ENCODE peak calls at places on chromosomes 5 and 9, in seven cellular contexts. B is HCT116, S is HepG2, M is H1, U is SK-N-SH, X is K562, V is GM12878. T is an unnamed sample.

GRCh38 chr5:133830281-133830680 is 138.1 kb downstream of the C5orf15 start:
- DNase-seq in B (no peak), S (no peak), M (no peak), U (no peak), X (no peak), V (no peak), T (no peak)

GRCh38 chr5:96026334-96027065 is 64.8 kb upstream of the ELL2 start:
- DNase-seq in B (peak; percentile 27), S (no peak), M (no peak), U (no peak), X (no peak), V (no peak), T (no peak)

GRCh38 chr5:84213861-84214260 is 170.8 kb downstream of the EDIL3 start:
- DNase-seq in B (no peak), S (no peak), M (no peak), U (no peak), X (no peak), V (no peak), T (no peak)

GRCh38 chr9:127904888-127905728 is 5.7 kb upstream of the ST6GALNAC6 start:
- DNase-seq in B (no peak), S (no peak), M (no peak), U (no peak), X (no peak), V (no peak), T (no peak)

GRCh38 chr9:38039090-38039906 is 29.7 kb downstream of the SHB start:
- DNase-seq in B (peak; percentile 42), S (no peak), M (no peak), U (peak; percentile 53), X (peak; percentile 64), V (no peak), T (no peak)

GRCh38 chr5:35771321-35771720 is 85.4 kb upstream of the IL7R start:
- DNase-seq in B (no peak), S (no peak), M (no peak), U (no peak), X (no peak), V (no peak), T (no peak)

GRCh38 chr9:87698069-87698809 is 27.7 kb upstream of the CTSL start:
- DNase-seq in B (no peak), S (no peak), M (no peak), U (no peak), X (no peak), V (no peak), T (no peak)

GRCh38 chr9:97737429-97737828 is 40.3 kb upstream of the XPA start:
- DNase-seq in B (peak; percentile 15), S (peak; percentile 22), M (peak; percentile 55), U (peak; percentile 65), X (peak; percentile 89), V (no peak), T (no peak)

GRCh38 chr5:131541071-131541470 is 94.0 kb downstream of the RAPGEF6 start:
- DNase-seq in B (no peak), S (no peak), M (no peak), U (no peak), X (no peak), V (no peak), T (no peak)

GRCh38 chr9:84736076-84736475 is 66.5 kb downstream of the NTRK2 start:
- DNase-seq in B (no peak), S (no peak), M (no peak), U (no peak), X (no peak), V (no peak), T (no peak)

GRCh38 chr5:40991168-40991980 is 79.8 kb downstream of the MROH2B start:
- DNase-seq in B (no peak), S (peak; percentile 94), M (no peak), U (no peak), X (no peak), V (no peak), T (no peak)

GRCh38 chr9:108041551-108041950 is 552.0 kb upstream of the KLF4 start:
- DNase-seq in B (no peak), S (no peak), M (no peak), U (no peak), X (no peak), V (no peak), T (no peak)

GRCh38 chr5:146697211-146697610 is 181.2 kb upstream of the GPR151 start:
- DNase-seq in B (no peak), S (no peak), M (no peak), U (no peak), X (no peak), V (no peak), T (no peak)

GRCh38 chr9:69134412-69134811 is 39.7 kb upstream of the TJP2 start:
- DNase-seq in B (no peak), S (no peak), M (no peak), U (no peak), X (no peak), V (no peak), T (no peak)

GRCh38 chr9:114287763-114288232 is 35.1 kb upstream of the ORM1 start:
- DNase-seq in B (no peak), S (no peak), M (no peak), U (no peak), X (no peak), V (no peak), T (no peak)
- TF ChIP-seq JUND in B (no peak), S (no peak), M (no peak), U (no peak), X (no peak), V (no peak), T (no peak)

GRCh38 chr9:114401344-114401743 is 13.6 kb upstream of the AKNA start:
- DNase-seq in B (no peak), S (peak; percentile 77), M (no peak), U (no peak), X (no peak), V (no peak), T (peak; percentile 65)
- TF ChIP-seq JUND in B (no peak), S (no peak), M (no peak), U (no peak), X (no peak), V (no peak), T (no peak)

GRCh38 chr9:8751531-8751930 is 952.0 kb upstream of the DMAC1 start:
- DNase-seq in B (no peak), S (no peak), M (no peak), U (no peak), X (no peak), V (no peak), T (no peak)

GRCh38 chr9:8745347-8745746 is 945.8 kb upstream of the DMAC1 start:
- DNase-seq in B (no peak), S (no peak), M (no peak), U (no peak), X (no peak), V (no peak), T (no peak)

GRCh38 chr9:8750639-8751041 is 951.1 kb upstream of the DMAC1 start:
- DNase-seq in B (no peak), S (no peak), M (no peak), U (peak; percentile 16), X (no peak), V (no peak), T (no peak)
- TF ChIP-seq JUND in B (no peak), S (no peak), M (no peak), U (no peak), X (no peak), V (no peak), T (no peak)

GRCh38 chr5:76331139-76331538 is 71.9 kb upstream of the IQGAP2 start:
- DNase-seq in B (no peak), S (no peak), M (no peak), U (no peak), X (peak; percentile 37), V (no peak), T (no peak)
- TF ChIP-seq JUND in B (no peak), S (no peak), M (no peak), U (no peak), X (no peak), V (no peak), T (no peak)

GRCh38 chr9:119963258-119963797 is 594.1 kb upstream of the BRINP1 start:
- DNase-seq in B (peak; percentile 10), S (no peak), M (peak; percentile 57), U (peak; percentile 69), X (no peak), V (no peak), T (peak; percentile 30)
- TF ChIP-seq JUND in B (no peak), S (no peak), M (no peak), U (no peak), X (no peak), V (no peak), T (no peak)

GRCh38 chr9:115162946-115163345 is 45.0 kb upstream of the TNC start:
- DNase-seq in B (no peak), S (no peak), M (no peak), U (no peak), X (no peak), V (no peak), T (no peak)
- TF ChIP-seq JUND in B (no peak), S (no peak), M (no peak), U (no peak), X (no peak), V (no peak), T (no peak)

DNA sequence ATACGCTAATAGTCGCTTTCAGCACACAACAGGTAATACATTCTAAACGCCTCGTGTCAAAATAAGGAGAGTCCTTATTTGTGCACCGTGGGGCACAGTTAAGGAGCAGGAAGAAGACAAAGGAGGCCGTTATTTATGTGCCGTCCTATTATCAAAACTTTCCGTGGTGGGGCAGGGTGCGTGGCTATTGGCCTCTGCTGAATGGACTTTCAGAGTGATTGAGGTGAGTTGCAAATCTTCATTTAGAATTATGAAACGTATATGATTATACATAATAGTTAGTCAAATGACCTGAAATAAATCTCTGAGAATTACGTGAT is 833 bp downstream of the C5orf24 start:
- DNase-seq in B (no peak), S (peak; percentile 25), M (no peak), U (peak; percentile 30), X (peak; percentile 31), V (no peak), T (no peak)
- TF ChIP-seq JUND in B (no peak), S (no peak), M (no peak), U (no peak), X (no peak), V (no peak), T (no peak)

GRCh38 chr5:14449052-14449661 is 132.4 kb upstream of the OTULINL start:
- DNase-seq in B (no peak), S (no peak), M (no peak), U (peak; percentile 60), X (no peak), V (no peak), T (no peak)
- TF ChIP-seq JUND in B (no peak), S (no peak), M (no peak), U (peak; percentile 62), X (no peak), V (no peak), T (no peak)